ENCODE peak calls at places on chromosomes 3 and 15, in six cellular contexts. T is stimulated activated CD4-positive, alpha-beta T cell treated with anti-CD3 and anti-CD28 coated beads, Interleukin-1b, Interleukin-23, amount 100 ng/mL, for 24 hours; Y is NCI-H510A treated with DMSO at 0.1 percent for 48 hours; S is iPS-NIHi11; A is progenitor cell of endocrine pancreas; Z is stomach. M is an unnamed sample.

GRCh38 chr3:154850921-154851320 is 229.2 kb upstream of the MME start:
- DNase-seq in S (no peak), T (no peak), Z (no peak), A (no peak), Y (no peak), M (no peak)

GRCh38 chr3:184682671-184683070 is 29.2 kb downstream of the MAGEF1 start:
- DNase-seq in S (no peak), Y (no peak), T (no peak), Z (no peak), A (no peak), M (no peak)

GRCh38 chr15:74696398-74696729 is 540 bp upstream of the EDC3 start:
- DNase-seq in T (no peak), A (no peak), S (no peak), Z (no peak), Y (no peak), M (no peak)

GRCh38 chr3:194158942-194159439 is 23.0 kb downstream of the HES1 start:
- DNase-seq in T (no peak), S (no peak), A (no peak), Y (no peak), Z (peak; percentile 66), M (no peak)

GRCh38 chr3:160001154-160001760 is 12.6 kb downstream of the IL12A start:
- DNase-seq in Z (no peak), S (no peak), T (no peak), Y (no peak), A (no peak), M (no peak)

GRCh38 chr3:67654099-67654831 is at the start of gene SUCLG2:
- DNase-seq in A (peak; percentile 75), Z (peak; percentile 93), Y (peak; percentile 75), T (peak; percentile 77), S (peak; percentile 83), M (peak; percentile 88)

GRCh38 chr3:118772036-118773030 is 262.3 kb downstream of the IGSF11 start:
- DNase-seq in Z (no peak), S (peak; percentile 32), A (no peak), T (no peak), Y (no peak), M (no peak)

GRCh38 chr15:47552978-47553608 is 164.2 kb upstream of the SEMA6D start:
- DNase-seq in A (no peak), Z (no peak), T (no peak), Y (no peak), S (no peak), M (no peak)

GRCh38 chr3:132435911-132436425 is 18.7 kb downstream of the DNAJC13 start:
- DNase-seq in T (no peak), A (no peak), S (no peak), Y (no peak), Z (no peak), M (no peak)

GRCh38 chr15:60972866-60973265 is 256.2 kb downstream of the RORA start:
- DNase-seq in T (no peak), A (no peak), Z (no peak), S (no peak), Y (no peak), M (no peak)

GRCh38 chr3:112308151-112308911 is 14.3 kb upstream of the SLC9C1 start:
- DNase-seq in Y (peak; percentile 81), S (no peak), Z (no peak), T (no peak), A (no peak), M (peak; percentile 45)

GRCh38 chr3:38137615-38138346 is 680 bp upstream of the MYD88 start:
- DNase-seq in Y (peak; percentile 75), T (no peak), S (no peak), Z (no peak), A (no peak), M (peak; percentile 65)

GRCh38 chr3:146262711-146263110 is 11.8 kb upstream of the PLSCR4 start:
- DNase-seq in A (no peak), T (no peak), S (no peak), Z (no peak), Y (no peak), M (no peak)

GRCh38 chr15:74892313-74892712 is 2.5 kb downstream of the MPI start:
- DNase-seq in A (no peak), Z (peak; percentile 66), T (no peak), S (no peak), Y (no peak), M (no peak)

GRCh38 chr3:113079532-113079931 is 88.7 kb downstream of the GTPBP8 start:
- DNase-seq in S (no peak), A (no peak), T (no peak), Y (no peak), Z (no peak), M (no peak)